ENCODE peak calls at places on chromosomes 7 and 10, in ten cellular contexts. O is brain microvascular endothelial cell, E is astrocyte of the spinal cord, U is Karpas-422, C is EH, F is adrenal gland, R is NCI-H748 treated with DMSO at 0.1 percent for 48 hours, M is ascending aorta, P is germinal center, S is NCI-H1092. D is an unnamed sample.

GRCh38 chr7:78081888-78082287 is 283.3 kb downstream of the PHTF2 start:
- DNase-seq in F (no peak), R (no peak), U (peak), M (no peak), E (no peak), C (no peak), S (no peak), P (no peak), O (no peak), D (no peak)

GRCh38 chr10:76559889-76560215 is 1077.8 kb downstream of the KCNMA1 start:
- DNase-seq in R (no peak), M (no peak), F (no peak), O (no peak), S (no peak), C (peak), U (no peak), E (peak), P (no peak), D (no peak)

GRCh38 chr10:31413325-31413724 is 94.3 kb downstream of the ZEB1 start:
- DNase-seq in F (no peak), U (no peak), E (no peak), C (peak), M (no peak), R (no peak), P (no peak), S (no peak), O (peak), D (no peak)

GRCh38 chr7:140570120-140570519 is 70.5 kb downstream of the DENND2A start:
- DNase-seq in U (no peak), E (no peak), O (peak), F (no peak), P (no peak), S (no peak), M (no peak), R (no peak), C (no peak), D (no peak)

GRCh38 chr7:135930565-135931423 is 46.4 kb downstream of the MTPN start:
- DNase-seq in C (peak), O (peak), U (no peak), S (no peak), E (peak), F (no peak), R (no peak), P (no peak), M (no peak), D (no peak)

GRCh38 chr10:70247360-70247759 is 14.1 kb upstream of the PPA1 start:
- DNase-seq in F (no peak), P (no peak), U (no peak), M (no peak), S (no peak), C (no peak), E (no peak), O (no peak), R (peak), D (no peak)

GRCh38 chr7:75689246-75690099 is 49.3 kb downstream of the HIP1 start:
- DNase-seq in S (no peak), M (no peak), C (no peak), F (no peak), U (no peak), E (no peak), P (no peak), O (no peak), R (no peak), D (no peak)

GRCh38 chr7:26298432-26299058 is 6.9 kb downstream of the SNX10 start:
- DNase-seq in P (no peak), F (peak), M (no peak), R (no peak), U (no peak), O (no peak), C (no peak), E (no peak), S (no peak), D (no peak)

GRCh38 chr10:7511612-7512011 is 100.8 kb upstream of the SFMBT2 start:
- DNase-seq in F (peak), E (no peak), P (no peak), O (no peak), S (no peak), R (no peak), C (no peak), U (no peak), M (no peak), D (no peak)

GRCh38 chr7:140557809-140558518 is 78.7 kb upstream of the MKRN1 start:
- DNase-seq in C (no peak), P (no peak), O (no peak), R (no peak), F (no peak), E (no peak), S (no peak), U (no peak), M (no peak), D (no peak)

GRCh38 chr10:70967591-70968588 is 79.5 kb upstream of the PCBD1 start:
- DNase-seq in R (no peak), P (no peak), S (no peak), E (peak), F (no peak), U (no peak), C (peak), M (no peak), O (peak), D (no peak)

GRCh38 chr10:30434273-30435067 is 486 bp downstream of the MAP3K8 start:
- DNase-seq in C (peak), E (peak), F (peak), R (peak), U (peak), O (peak), S (no peak), M (peak), P (peak), D (peak)

GRCh38 chr10:124636271-124636993 is 107.7 kb downstream of the FAM53B start:
- DNase-seq in P (no peak), S (no peak), F (no peak), O (no peak), R (no peak), M (no peak), E (no peak), C (no peak), U (no peak), D (no peak)

GRCh38 chr7:78587443-78588044 is 789.0 kb downstream of the PHTF2 start:
- DNase-seq in O (no peak), U (peak), E (no peak), F (no peak), R (peak), M (no peak), C (peak), S (peak), P (no peak), D (no peak)

GRCh38 chr10:49398000-49398861 is 2.3 kb upstream of the DRGX start:
- DNase-seq in M (no peak), U (no peak), S (no peak), C (peak), P (peak), F (peak), R (no peak), E (peak), O (peak), D (peak)

GRCh38 chr7:47474211-47474936 is 107.5 kb downstream of the TNS3 start:
- DNase-seq in O (no peak), C (no peak), P (no peak), E (no peak), S (no peak), M (no peak), F (no peak), U (peak), R (no peak), D (no peak)

GRCh38 chr7:22156205-22156604 is 200.7 kb downstream of the RAPGEF5 start:
- DNase-seq in U (no peak), F (no peak), R (no peak), M (no peak), E (peak), S (no peak), P (no peak), O (peak), C (peak), D (no peak)

GRCh38 chr10:34343764-34344163 is 471.3 kb downstream of the PARD3 start:
- DNase-seq in S (no peak), C (peak), E (peak), M (no peak), R (no peak), O (no peak), P (no peak), U (no peak), F (no peak), D (no peak)

GRCh38 chr7:112080441-112080840 is 125.8 kb downstream of the DOCK4 start:
- DNase-seq in U (peak), R (no peak), M (no peak), O (peak), C (peak), E (peak), P (peak), F (peak), S (no peak), D (no peak)

GRCh38 chr10:120477723-120478270 is 20.8 kb downstream of the PLPP4 start:
- DNase-seq in O (peak), E (peak), P (no peak), R (no peak), U (no peak), M (no peak), F (no peak), S (no peak), C (peak), D (no peak)

GRCh38 chr10:102691701-102692100 is 22.5 kb downstream of the ARL3 start:
- DNase-seq in C (no peak), M (no peak), U (no peak), F (no peak), O (no peak), R (no peak), P (no peak), E (peak), S (no peak), D (no peak)

GRCh38 chr7:13069832-13070231 is 382.4 kb downstream of the ARL4A start:
- DNase-seq in R (no peak), U (no peak), O (no peak), S (no peak), F (no peak), C (no peak), P (no peak), E (no peak), M (no peak), D (no peak)

GRCh38 chr7:122975341-122975740 is 20.2 kb downstream of the TAS2R16 start:
- DNase-seq in R (no peak), S (no peak), O (no peak), P (no peak), M (no peak), E (peak), U (no peak), C (no peak), F (no peak), D (no peak)

GRCh38 chr10:124092270-124093075 is 925 bp downstream of the CHST15 start:
- DNase-seq in P (peak), C (peak), F (peak), R (no peak), S (peak), U (no peak), O (peak), M (no peak), E (peak), D (no peak)

GRCh38 chr7:140928491-140929309 is 4.0 kb upstream of the BRAF start:
- DNase-seq in R (no peak), P (no peak), O (no peak), M (no peak), S (no peak), U (no peak), F (no peak), E (no peak), C (no peak), D (no peak)

GRCh38 chr10:8591619-8592018 is 537.1 kb downstream of the GATA3 start:
- DNase-seq in S (no peak), U (no peak), E (no peak), O (no peak), F (no peak), P (no peak), R (no peak), M (no peak), C (no peak), D (no peak)

D was measured in CD4-positive, CD25-positive, alpha-beta regulatory T cell.